ENCODE peak calls at places on chromosomes 16 and 17, in six cellular contexts. S is mesenchymal stem cell, Y is IMR-90, M is H9, E is trophoblast cell, L is neuronal stem cell. K is an unnamed sample.

GRCh38 chr16:88296437-88297177 is 86.2 kb upstream of the ZNF469 start:
- DNase-seq in S (no peak), Y (no peak), M (no peak), E (no peak), L (no peak), K (no peak)

GRCh38 chr16:25419123-25419522 is 161.5 kb upstream of the ZKSCAN2 start:
- DNase-seq in S (no peak), Y (no peak), M (no peak), E (no peak), L (no peak), K (no peak)

GRCh38 chr16:88303890-88304819 is 78.6 kb upstream of the ZNF469 start:
- DNase-seq in S (peak), Y (peak), M (no peak), E (peak), L (no peak), K (no peak)

GRCh38 chr17:53792997-53793396 is 29.7 kb upstream of the KIF2B start:
- DNase-seq in S (no peak), Y (no peak), M (no peak), E (no peak), L (no peak), K (no peak)

GRCh38 chr16:54538241-54538640 is 251.7 kb upstream of the IRX3 start:
- DNase-seq in S (no peak), Y (no peak), M (no peak), E (peak), L (no peak), K (no peak)

GRCh38 chr17:1413281-1413791 is 13.3 kb upstream of the YWHAE start:
- DNase-seq in S (peak), Y (peak), M (no peak), E (no peak), L (no peak), K (no peak)

GRCh38 chr17:4229627-4230026 is 34.2 kb downstream of the ANKFY1 start:
- DNase-seq in S (peak), Y (peak), M (no peak), E (no peak), L (no peak), K (no peak)

GRCh38 chr16:48235556-48236136 is 8.5 kb upstream of the LONP2 start:
- DNase-seq in S (peak), Y (peak), M (no peak), E (no peak), L (no peak), K (no peak)

GRCh38 chr17:55366020-55366481 is 55.6 kb downstream of the MMD start:
- DNase-seq in S (no peak), Y (no peak), M (no peak), E (no peak), L (peak), K (no peak)

GRCh38 chr17:68514809-68515208 is 2.6 kb downstream of the PRKAR1A start:
- DNase-seq in S (peak), Y (peak), M (no peak), E (no peak), L (no peak), K (no peak)

GRCh38 chr16:10817963-10818941 is at the start of gene TVP23A:
- DNase-seq in S (no peak), Y (no peak), M (peak), E (no peak), L (peak), K (peak)

GRCh38 chr16:80580109-80580832 is 39.5 kb downstream of the DYNLRB2 start:
- DNase-seq in S (no peak), Y (peak), M (no peak), E (no peak), L (no peak), K (no peak)

GRCh38 chr16:19860146-19861030 is 24.3 kb downstream of the GPRC5B start:
- DNase-seq in S (peak), Y (peak), M (peak), E (no peak), L (no peak), K (no peak)

GRCh38 chr16:57645691-57646387 is 17.4 kb downstream of the ADGRG1 start:
- DNase-seq in S (peak), Y (peak), M (no peak), E (peak), L (no peak), K (no peak)

GRCh38 chr17:81071761-81072741 is 37.1 kb downstream of the BAIAP2 start:
- DNase-seq in S (no peak), Y (no peak), M (no peak), E (peak), L (no peak), K (no peak)

GRCh38 chr17:78899361-78900260 is 3.4 kb downstream of the CEP295NL start:
- DNase-seq in S (no peak), Y (no peak), M (peak), E (peak), L (no peak), K (no peak)

GRCh38 chr16:57277586-57277985 is 6.9 kb downstream of the PLLP start:
- DNase-seq in S (peak), Y (peak), M (no peak), E (peak), L (no peak), K (no peak)

GRCh38 chr17:12530126-12530525 is 135.6 kb upstream of the MYOCD start:
- DNase-seq in S (no peak), Y (no peak), M (no peak), E (no peak), L (no peak), K (no peak)

GRCh38 chr16:86252596-86252995 is 257.7 kb upstream of the FOXF1 start:
- DNase-seq in S (peak), Y (peak), M (peak), E (no peak), L (peak), K (peak)

GRCh38 chr16:19105131-19105530 is 8.6 kb upstream of the ITPRIPL2 start:
- DNase-seq in S (no peak), Y (no peak), M (no peak), E (no peak), L (no peak), K (no peak)

GRCh38 chr17:80931421-80932265 is 60.0 kb upstream of the CHMP6 start:
- DNase-seq in S (peak), Y (peak), M (peak), E (peak), L (peak), K (peak)

GRCh38 chr17:65013613-65014391 is 42.7 kb downstream of the GNA13 start:
- DNase-seq in S (peak), Y (peak), M (no peak), E (peak), L (no peak), K (no peak)

GRCh38 chr17:56798916-56799315 is 34.8 kb downstream of the C17orf67 start:
- DNase-seq in S (peak), Y (no peak), M (peak), E (no peak), L (peak), K (no peak)

GRCh38 chr17:48542956-48543853 is 1.7 kb downstream of the HOXB2 start:
- DNase-seq in S (peak), Y (peak), M (peak), E (peak), L (no peak), K (no peak)

GRCh38 chr17:55286681-55287589 is 22.2 kb downstream of the HLF start:
- DNase-seq in S (no peak), Y (peak), M (no peak), E (no peak), L (no peak), K (no peak)

GRCh38 chr17:73227379-73227778 is 34.3 kb downstream of the CPSF4L start:
- DNase-seq in S (no peak), Y (no peak), M (no peak), E (no peak), L (no peak), K (no peak)

GRCh38 chr16:81480856-81481821 is 36.5 kb downstream of the CMIP start:
- DNase-seq in S (peak), Y (peak), M (no peak), E (peak), L (no peak), K (no peak)

GRCh38 chr16:2077016-2077415 is 29.2 kb downstream of the TSC2 start:
- DNase-seq in S (no peak), Y (no peak), M (no peak), E (no peak), L (no peak), K (no peak)

GRCh38 chr16:2078096-2078495 is 30.3 kb downstream of the TSC2 start:
- DNase-seq in S (no peak), Y (no peak), M (no peak), E (no peak), L (no peak), K (no peak)

GRCh38 chr16:2076072-2076865 is 28.5 kb downstream of the TSC2 start:
- DNase-seq in S (no peak), Y (no peak), M (no peak), E (no peak), L (no peak), K (no peak)

GRCh38 chr16:2078691-2079090 is 30.9 kb downstream of the TSC2 start:
- DNase-seq in S (no peak), Y (no peak), M (no peak), E (no peak), L (no peak), K (no peak)

GRCh38 chr16:2077696-2078095 is 29.9 kb downstream of the TSC2 start:
- DNase-seq in S (no peak), Y (no peak), M (no peak), E (no peak), L (no peak), K (no peak)
- H2AFZ ChIP-seq in S (no peak), Y (no peak), M (no peak), E (no peak), L (no peak), K (no peak)

GRCh38 chr16:26667271-26667703 is 399.4 kb upstream of the C16orf82 start:
- DNase-seq in S (no peak), Y (no peak), M (peak), E (no peak), L (peak), K (no peak)
- H4K8ac ChIP-seq in S (no peak), Y (no peak), M (no peak), E (no peak), L (no peak), K (no peak)

GRCh38 chr17:82339634-82340580 is 6.3 kb upstream of the SECTM1 start:
- DNase-seq in S (no peak), Y (no peak), M (no peak), E (no peak), L (no peak), K (no peak)
- H2AFZ ChIP-seq in S (peak), Y (peak), M (no peak), E (peak), L (peak), K (no peak)

GRCh38 chr16:67170168-67170947 is at the start of gene NOL3:
- DNase-seq in S (peak), Y (peak), M (peak), E (peak), L (no peak), K (peak)
- H4K8ac ChIP-seq in S (peak), Y (peak), M (no peak), E (peak), L (peak), K (peak)

DNA sequence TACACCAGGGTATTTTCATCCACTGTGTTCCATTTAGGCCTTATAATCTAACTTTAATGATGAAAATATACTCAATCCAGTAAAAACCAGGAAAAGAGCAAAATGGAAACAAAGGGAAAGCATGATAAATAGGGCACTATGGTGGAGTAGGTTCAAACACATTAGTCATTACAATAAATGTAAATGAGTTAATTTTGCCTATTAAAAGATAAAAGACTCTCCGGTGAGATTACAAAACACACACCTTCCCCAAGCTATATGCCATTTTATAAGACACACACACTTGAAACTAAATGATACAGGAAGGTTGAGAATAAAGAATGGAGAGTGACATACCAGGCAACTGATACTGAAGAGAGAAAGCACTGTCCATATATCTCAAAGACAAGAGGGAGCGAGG is 10.0 kb downstream of the PPL start:
- DNase-seq in S (no peak), Y (no peak), M (no peak), E (no peak), L (no peak), K (no peak)
- H2AFZ ChIP-seq in S (no peak), Y (no peak), M (no peak), E (no peak), L (no peak), K (no peak)

K was measured in H1.